ENCODE peak calls at places on chromosome 3, in nine cellular contexts. F is PC-9; G is GM10248; M is ascending aorta; C is RCC 7860; N is stimulated activated CD8-positive, alpha-beta memory T cell treated with anti-CD3 and anti-CD28 coated beads, Interleukin-7, amount 100 ng/mL, for 1 hour; S is OCI-LY7; A is NCI-H187; Z is T-cell. H is an unnamed sample.
A peak's percentile ranks its signal among the peaks of the same experiment; 100 is the strongest.

GRCh38 chr3:186520957-186521842 is 23.0 kb downstream of the CRYGS start:
- DNase-seq in F (no peak), G (peak; percentile 59), M (no peak), C (no peak), N (no peak), S (peak; percentile 80), A (peak; percentile 24), Z (no peak), H (no peak)

GRCh38 chr3:50210510-50211367 is 5.7 kb downstream of the SLC38A3 start:
- DNase-seq in F (no peak), G (no peak), M (no peak), C (no peak), N (no peak), S (no peak), A (no peak), Z (no peak), H (no peak)

GRCh38 chr3:162437480-162437879 is 940.9 kb downstream of the OTOL1 start:
- DNase-seq in F (peak; percentile 47), G (no peak), M (no peak), C (peak; percentile 74), N (no peak), S (no peak), A (no peak), Z (no peak), H (no peak)

GRCh38 chr3:119976214-119976613 is 118.0 kb downstream of the GSK3B start:
- DNase-seq in F (no peak), G (no peak), M (no peak), C (no peak), N (no peak), S (no peak), A (no peak), Z (no peak), H (no peak)

GRCh38 chr3:3151513-3151912 is 24.8 kb downstream of the TRNT1 start:
- DNase-seq in F (no peak), G (no peak), M (no peak), C (no peak), N (no peak), S (no peak), A (no peak), Z (no peak), H (no peak)

GRCh38 chr3:73072634-73073033 is 11.2 kb downstream of the EBLN2 start:
- DNase-seq in F (no peak), G (no peak), M (no peak), C (no peak), N (no peak), S (no peak), A (no peak), Z (no peak), H (no peak)

GRCh38 chr3:74643636-74644035 is 29.2 kb upstream of the CNTN3 start:
- DNase-seq in F (no peak), G (no peak), M (no peak), C (no peak), N (no peak), S (no peak), A (no peak), Z (no peak), H (no peak)

GRCh38 chr3:5006755-5007202 is 27.5 kb downstream of the BHLHE40 start:
- DNase-seq in F (no peak), G (peak; percentile 84), M (no peak), C (peak; percentile 44), N (peak; percentile 51), S (peak; percentile 19), A (no peak), Z (peak; percentile 79), H (no peak)

GRCh38 chr3:87173071-87173470 is 54.0 kb upstream of the CHMP2B start:
- DNase-seq in F (no peak), G (no peak), M (no peak), C (no peak), N (no peak), S (no peak), A (no peak), Z (no peak), H (no peak)

GRCh38 chr3:121018917-121019321 is 110.9 kb downstream of the STXBP5L start:
- DNase-seq in F (no peak), G (no peak), M (no peak), C (no peak), N (no peak), S (no peak), A (no peak), Z (no peak), H (no peak)

GRCh38 chr3:185717121-185717520 is 107.7 kb downstream of the IGF2BP2 start:
- DNase-seq in F (no peak), G (no peak), M (no peak), C (no peak), N (no peak), S (no peak), A (no peak), Z (no peak), H (peak; percentile 34)

GRCh38 chr3:4722103-4722502 is 229.0 kb downstream of the ITPR1 start:
- DNase-seq in F (peak; percentile 25), G (peak; percentile 61), M (no peak), C (peak; percentile 80), N (no peak), S (no peak), A (no peak), Z (no peak), H (no peak)

GRCh38 chr3:157360044-157360443 is 76.6 kb upstream of the PTX3 start:
- DNase-seq in F (peak; percentile 32), G (no peak), M (no peak), C (peak; percentile 91), N (no peak), S (no peak), A (no peak), Z (no peak), H (no peak)

GRCh38 chr3:185455860-185456259 is 43.0 kb downstream of the TMEM41A start:
- DNase-seq in F (no peak), G (no peak), M (no peak), C (no peak), N (no peak), S (no peak), A (no peak), Z (no peak), H (no peak)

GRCh38 chr3:168459229-168459784 is 363.6 kb upstream of the GOLIM4 start:
- DNase-seq in F (no peak), G (no peak), M (no peak), C (no peak), N (no peak), S (no peak), A (no peak), Z (no peak), H (no peak)

GRCh38 chr3:51686512-51687215 is 15.6 kb downstream of the TEX264 start:
- DNase-seq in F (no peak), G (peak; percentile 57), M (peak; percentile 19), C (no peak), N (peak; percentile 60), S (peak; percentile 72), A (no peak), Z (peak; percentile 89), H (no peak)

GRCh38 chr3:169295126-169295525 is 368.4 kb downstream of the MECOM start:
- DNase-seq in F (no peak), G (no peak), M (no peak), C (no peak), N (no peak), S (peak; percentile 13), A (no peak), Z (no peak), H (no peak)

GRCh38 chr3:66800941-66801545 is 197.1 kb upstream of the KBTBD8 start:
- DNase-seq in F (no peak), G (no peak), M (no peak), C (no peak), N (no peak), S (no peak), A (no peak), Z (no peak), H (no peak)

GRCh38 chr3:133487920-133488540 is 85.5 kb upstream of the CDV3 start:
- DNase-seq in F (no peak), G (peak; percentile 30), M (no peak), C (no peak), N (no peak), S (no peak), A (no peak), Z (peak; percentile 35), H (no peak)

GRCh38 chr3:17935217-17935616 is 192.8 kb upstream of the TBC1D5 start:
- DNase-seq in F (no peak), G (no peak), M (no peak), C (no peak), N (no peak), S (no peak), A (no peak), Z (no peak), H (no peak)

GRCh38 chr3:172085557-172085895 is 46.1 kb downstream of the FNDC3B start:
- DNase-seq in F (no peak), G (no peak), M (no peak), C (no peak), N (no peak), S (no peak), A (no peak), Z (no peak), H (no peak)

GRCh38 chr3:30421261-30421660 is 185.1 kb upstream of the TGFBR2 start:
- DNase-seq in F (no peak), G (no peak), M (no peak), C (no peak), N (no peak), S (no peak), A (no peak), Z (no peak), H (no peak)

GRCh38 chr3:62837145-62837787 is 38.0 kb downstream of the CADPS start:
- DNase-seq in F (no peak), G (no peak), M (no peak), C (no peak), N (no peak), S (no peak), A (no peak), Z (no peak), H (no peak)

GRCh38 chr3:170178631-170179030 is 2.9 kb downstream of the PHC3 start:
- DNase-seq in F (no peak), G (peak; percentile 35), M (no peak), C (no peak), N (no peak), S (peak; percentile 38), A (no peak), Z (peak; percentile 59), H (no peak)

H was measured in cerebellar nuclear complex.